ENCODE peak calls at places on chromosome 7, in nine cellular contexts. H is M059J, D is NAMALWA, G is HEK293T, S is PC-9, F is activated gamma-delta T cell treated with Interleukin-2 at 50 U/mL for 16 hours, T is AML-193, X is iPS-NIHi11, L is T-helper 22 cell. B is an unnamed sample.

GRCh38 chr7:42096681-42097637 is 140.1 kb downstream of the GLI3 start:
- DNase-seq in H (peak), D (no peak), G (no peak), S (no peak), F (no peak), T (no peak), X (no peak), L (no peak), B (no peak)

GRCh38 chr7:42380411-42380810 is 143.4 kb upstream of the GLI3 start:
- DNase-seq in H (no peak), D (no peak), G (no peak), S (no peak), F (no peak), T (no peak), X (no peak), L (no peak), B (no peak)

GRCh38 chr7:27170936-27171635 is 3.0 kb downstream of the HOXA10 start:
- DNase-seq in H (peak), D (no peak), G (no peak), S (no peak), F (no peak), T (no peak), X (no peak), L (no peak), B (no peak)

GRCh38 chr7:4681922-4682620 is at the start of gene FOXK1:
- DNase-seq in H (peak), D (peak), G (peak), S (no peak), F (peak), T (peak), X (peak), L (peak), B (peak)

GRCh38 chr7:110943686-110944350 is 147.1 kb upstream of the LRRN3 start:
- DNase-seq in H (no peak), D (no peak), G (no peak), S (no peak), F (no peak), T (no peak), X (no peak), L (no peak), B (no peak)

GRCh38 chr7:81625311-81625651 is 144.6 kb downstream of the HGF start:
- DNase-seq in H (no peak), D (no peak), G (no peak), S (no peak), F (no peak), T (no peak), X (no peak), L (no peak), B (no peak)

GRCh38 chr7:128177768-128178550 is 63.1 kb upstream of the LEP start:
- DNase-seq in H (no peak), D (no peak), G (no peak), S (no peak), F (no peak), T (no peak), X (no peak), L (no peak), B (no peak)

GRCh38 chr7:141220263-141220662 is 146.4 kb downstream of the TMEM178B start:
- DNase-seq in H (peak), D (peak), G (peak), S (no peak), F (no peak), T (no peak), X (peak), L (no peak), B (peak)

GRCh38 chr7:1544178-1544895 is 11.7 kb downstream of the TMEM184A start:
- DNase-seq in H (no peak), D (no peak), G (no peak), S (no peak), F (no peak), T (no peak), X (no peak), L (no peak), B (no peak)

GRCh38 chr7:22219036-22219435 is 137.9 kb downstream of the RAPGEF5 start:
- DNase-seq in H (no peak), D (no peak), G (no peak), S (no peak), F (no peak), T (no peak), X (no peak), L (no peak), B (no peak)

GRCh38 chr7:6654113-6654841 is 17.2 kb downstream of the ZNF316 start:
- DNase-seq in H (no peak), D (no peak), G (no peak), S (no peak), F (no peak), T (no peak), X (no peak), L (no peak), B (no peak)

GRCh38 chr7:97499204-97499603 is 232.7 kb upstream of the TAC1 start:
- DNase-seq in H (peak), D (peak), G (peak), S (no peak), F (no peak), T (peak), X (peak), L (no peak), B (peak)

GRCh38 chr7:155620497-155620896 is 24.0 kb upstream of the RBM33 start:
- DNase-seq in H (no peak), D (no peak), G (no peak), S (no peak), F (no peak), T (no peak), X (no peak), L (no peak), B (no peak)

GRCh38 chr7:50962962-50963374 is 180.3 kb upstream of the GRB10 start:
- DNase-seq in H (peak), D (no peak), G (peak), S (peak), F (no peak), T (no peak), X (peak), L (no peak), B (peak)

GRCh38 chr7:22944506-22944905 is 69.4 kb downstream of the HYCC1 start:
- DNase-seq in H (no peak), D (no peak), G (no peak), S (no peak), F (no peak), T (no peak), X (no peak), L (no peak), B (no peak)

GRCh38 chr7:76257973-76258372 is 44.5 kb upstream of the HSPB1 start:
- DNase-seq in H (no peak), D (peak), G (no peak), S (no peak), F (no peak), T (no peak), X (no peak), L (no peak), B (no peak)

GRCh38 chr7:17516768-17517167 is 218.3 kb downstream of the AHR start:
- DNase-seq in H (no peak), D (no peak), G (no peak), S (no peak), F (no peak), T (no peak), X (no peak), L (no peak), B (no peak)

GRCh38 chr7:158031820-158032424 is 555.7 kb downstream of the PTPRN2 start:
- DNase-seq in H (no peak), D (no peak), G (no peak), S (no peak), F (peak), T (no peak), X (no peak), L (no peak), B (no peak)

GRCh38 chr7:99752354-99752753 is 17.4 kb upstream of the CYP3A7 start:
- DNase-seq in H (no peak), D (no peak), G (no peak), S (peak), F (no peak), T (no peak), X (no peak), L (no peak), B (no peak)

GRCh38 chr7:85483205-85483604 is 296.3 kb upstream of the SEMA3D start:
- DNase-seq in H (no peak), D (no peak), G (no peak), S (no peak), F (no peak), T (peak), X (no peak), L (no peak), B (no peak)

GRCh38 chr7:151761256-151761655 is 115.7 kb downstream of the PRKAG2 start:
- DNase-seq in H (no peak), D (no peak), G (no peak), S (peak), F (no peak), T (peak), X (no peak), L (no peak), B (no peak)

GRCh38 chr7:5470721-5471311 is 47.2 kb upstream of the TNRC18 start:
- DNase-seq in H (no peak), D (no peak), G (no peak), S (no peak), F (no peak), T (no peak), X (no peak), L (no peak), B (no peak)

GRCh38 chr7:12827219-12827821 is 139.9 kb downstream of the ARL4A start:
- DNase-seq in H (peak), D (no peak), G (no peak), S (no peak), F (no peak), T (no peak), X (no peak), L (no peak), B (no peak)

GRCh38 chr7:12257582-12257981 is 46.5 kb downstream of the TMEM106B start:
- DNase-seq in H (peak), D (peak), G (no peak), S (peak), F (no peak), T (no peak), X (no peak), L (no peak), B (no peak)

GRCh38 chr7:13602036-13602435 is 387.4 kb downstream of the ETV1 start:
- DNase-seq in H (no peak), D (no peak), G (no peak), S (no peak), F (no peak), T (no peak), X (no peak), L (no peak), B (peak)

GRCh38 chr7:2116086-2116810 is 116.5 kb downstream of the MAD1L1 start:
- DNase-seq in H (peak), D (no peak), G (no peak), S (no peak), F (no peak), T (no peak), X (no peak), L (no peak), B (no peak)

GRCh38 chr7:29274156-29275017 is 79.8 kb downstream of the CHN2 start:
- DNase-seq in H (no peak), D (no peak), G (no peak), S (no peak), F (no peak), T (peak), X (no peak), L (no peak), B (no peak)

GRCh38 chr7:111578754-111579153 is 16.5 kb upstream of the IMMP2L start:
- DNase-seq in H (no peak), D (no peak), G (no peak), S (no peak), F (no peak), T (no peak), X (no peak), L (no peak), B (no peak)

GRCh38 chr7:953547-954327 is 743 bp downstream of the ADAP1 start:
- DNase-seq in H (peak), D (no peak), G (no peak), S (peak), F (no peak), T (peak), X (peak), L (no peak), B (no peak)

GRCh38 chr7:36272567-36273269 is 116.9 kb upstream of the ANLN start:
- DNase-seq in H (peak), D (no peak), G (no peak), S (peak), F (no peak), T (no peak), X (no peak), L (no peak), B (no peak)

GRCh38 chr7:150896562-150897209 is 44.4 kb downstream of the AOC1 start:
- DNase-seq in H (no peak), D (no peak), G (no peak), S (no peak), F (no peak), T (no peak), X (no peak), L (no peak), B (no peak)

GRCh38 chr7:73973091-73973490 is 54.9 kb upstream of the ELN start:
- DNase-seq in H (no peak), D (no peak), G (no peak), S (no peak), F (no peak), T (no peak), X (no peak), L (no peak), B (no peak)

GRCh38 chr7:781228-781864 is 50.9 kb upstream of the SUN1 start:
- DNase-seq in H (no peak), D (no peak), G (no peak), S (no peak), F (no peak), T (no peak), X (no peak), L (no peak), B (no peak)